ENCODE peak calls at places on chromosome 3, in nine cellular contexts. One of them, this sample, is unnamed.
A peak's percentile ranks its signal among the peaks of the same experiment; 100 is the strongest.

GRCh38 chr3:30659270-30660127 is 53.1 kb downstream of the TGFBR2 start:
- DNase-seq in HS-27A: peak; percentile 98
- DNase-seq in Right ventricle myocardium superior: no peak
- DNase-seq in SJSA1: peak; percentile 72
- DNase-seq in thyroid gland: no peak
- DNase-seq in glutamatergic neuron: no peak
- DNase-seq in activated naive CD8-positive, alpha-beta T cell treated with anti-CD3 and anti-CD28 coated beads, Interleukin-2, amount 50 U/mL, for 24 hours: no peak
- DNase-seq in ecto neural progenitor cell: no peak
- DNase-seq in GM12891: no peak
- DNase-seq in this sample: no peak

GRCh38 chr3:194250104-194251002 is 100.8 kb downstream of the CPN2 start:
- DNase-seq in HS-27A: no peak
- DNase-seq in Right ventricle myocardium superior: peak; percentile 91
- DNase-seq in SJSA1: no peak
- DNase-seq in thyroid gland: no peak
- DNase-seq in glutamatergic neuron: peak; percentile 57
- DNase-seq in activated naive CD8-positive, alpha-beta T cell treated with anti-CD3 and anti-CD28 coated beads, Interleukin-2, amount 50 U/mL, for 24 hours: no peak
- DNase-seq in ecto neural progenitor cell: peak; percentile 51
- DNase-seq in GM12891: no peak
- DNase-seq in this sample: peak; percentile 35

GRCh38 chr3:136898954-136899353 is 36.9 kb downstream of the NCK1 start:
- DNase-seq in HS-27A: no peak
- DNase-seq in Right ventricle myocardium superior: no peak
- DNase-seq in SJSA1: no peak
- DNase-seq in thyroid gland: no peak
- DNase-seq in glutamatergic neuron: no peak
- DNase-seq in activated naive CD8-positive, alpha-beta T cell treated with anti-CD3 and anti-CD28 coated beads, Interleukin-2, amount 50 U/mL, for 24 hours: no peak
- DNase-seq in ecto neural progenitor cell: no peak
- DNase-seq in GM12891: no peak
- DNase-seq in this sample: no peak

GRCh38 chr3:98147179-98147578 is at the start of gene OR5H14:
- DNase-seq in HS-27A: no peak
- DNase-seq in Right ventricle myocardium superior: no peak
- DNase-seq in SJSA1: no peak
- DNase-seq in thyroid gland: no peak
- DNase-seq in glutamatergic neuron: no peak
- DNase-seq in activated naive CD8-positive, alpha-beta T cell treated with anti-CD3 and anti-CD28 coated beads, Interleukin-2, amount 50 U/mL, for 24 hours: no peak
- DNase-seq in ecto neural progenitor cell: no peak
- DNase-seq in GM12891: no peak
- DNase-seq in this sample: no peak

GRCh38 chr3:64213224-64213893 is 11.9 kb downstream of the PRICKLE2 start:
- DNase-seq in HS-27A: no peak
- DNase-seq in Right ventricle myocardium superior: no peak
- DNase-seq in SJSA1: no peak
- DNase-seq in thyroid gland: no peak
- DNase-seq in glutamatergic neuron: no peak
- DNase-seq in activated naive CD8-positive, alpha-beta T cell treated with anti-CD3 and anti-CD28 coated beads, Interleukin-2, amount 50 U/mL, for 24 hours: no peak
- DNase-seq in ecto neural progenitor cell: no peak
- DNase-seq in GM12891: no peak
- DNase-seq in this sample: no peak

GRCh38 chr3:138673641-138674040 is 65.1 kb downstream of the FAIM start:
- DNase-seq in HS-27A: no peak
- DNase-seq in Right ventricle myocardium superior: no peak
- DNase-seq in SJSA1: no peak
- DNase-seq in thyroid gland: peak; percentile 30
- DNase-seq in glutamatergic neuron: no peak
- DNase-seq in activated naive CD8-positive, alpha-beta T cell treated with anti-CD3 and anti-CD28 coated beads, Interleukin-2, amount 50 U/mL, for 24 hours: no peak
- DNase-seq in ecto neural progenitor cell: no peak
- DNase-seq in GM12891: no peak
- DNase-seq in this sample: no peak

GRCh38 chr3:157667493-157667892 is 164.3 kb upstream of the VEPH1 start:
- DNase-seq in HS-27A: no peak
- DNase-seq in Right ventricle myocardium superior: no peak
- DNase-seq in SJSA1: no peak
- DNase-seq in thyroid gland: no peak
- DNase-seq in glutamatergic neuron: no peak
- DNase-seq in activated naive CD8-positive, alpha-beta T cell treated with anti-CD3 and anti-CD28 coated beads, Interleukin-2, amount 50 U/mL, for 24 hours: no peak
- DNase-seq in ecto neural progenitor cell: no peak
- DNase-seq in GM12891: no peak
- DNase-seq in this sample: no peak

GRCh38 chr3:49856181-49857005 is at the start of gene TRAIP:
- DNase-seq in HS-27A: peak; percentile 91
- DNase-seq in Right ventricle myocardium superior: peak; percentile 95
- DNase-seq in SJSA1: peak; percentile 90
- DNase-seq in thyroid gland: peak; percentile 95
- DNase-seq in glutamatergic neuron: peak; percentile 97
- DNase-seq in activated naive CD8-positive, alpha-beta T cell treated with anti-CD3 and anti-CD28 coated beads, Interleukin-2, amount 50 U/mL, for 24 hours: peak; percentile 96
- DNase-seq in ecto neural progenitor cell: peak; percentile 97
- DNase-seq in GM12891: peak; percentile 97
- DNase-seq in this sample: peak; percentile 96

GRCh38 chr3:157182879-157183278 is 22.9 kb upstream of the CCNL1 start:
- DNase-seq in HS-27A: no peak
- DNase-seq in Right ventricle myocardium superior: no peak
- DNase-seq in SJSA1: no peak
- DNase-seq in thyroid gland: no peak
- DNase-seq in glutamatergic neuron: no peak
- DNase-seq in activated naive CD8-positive, alpha-beta T cell treated with anti-CD3 and anti-CD28 coated beads, Interleukin-2, amount 50 U/mL, for 24 hours: no peak
- DNase-seq in ecto neural progenitor cell: no peak
- DNase-seq in GM12891: no peak
- DNase-seq in this sample: no peak

GRCh38 chr3:45737222-45737621 is 48.0 kb downstream of the SACM1L start:
- DNase-seq in HS-27A: no peak
- DNase-seq in Right ventricle myocardium superior: no peak
- DNase-seq in SJSA1: no peak
- DNase-seq in thyroid gland: no peak
- DNase-seq in glutamatergic neuron: no peak
- DNase-seq in activated naive CD8-positive, alpha-beta T cell treated with anti-CD3 and anti-CD28 coated beads, Interleukin-2, amount 50 U/mL, for 24 hours: no peak
- DNase-seq in ecto neural progenitor cell: no peak
- DNase-seq in GM12891: no peak
- DNase-seq in this sample: no peak

GRCh38 chr3:46467562-46467961 is 2.9 kb upstream of the LTF start:
- DNase-seq in HS-27A: no peak
- DNase-seq in Right ventricle myocardium superior: no peak
- DNase-seq in SJSA1: no peak
- DNase-seq in thyroid gland: no peak
- DNase-seq in glutamatergic neuron: no peak
- DNase-seq in activated naive CD8-positive, alpha-beta T cell treated with anti-CD3 and anti-CD28 coated beads, Interleukin-2, amount 50 U/mL, for 24 hours: no peak
- DNase-seq in ecto neural progenitor cell: peak; percentile 9
- DNase-seq in GM12891: no peak
- DNase-seq in this sample: no peak

GRCh38 chr3:18082551-18083272 is 340.3 kb upstream of the TBC1D5 start:
- DNase-seq in HS-27A: no peak
- DNase-seq in Right ventricle myocardium superior: no peak
- DNase-seq in SJSA1: no peak
- DNase-seq in thyroid gland: no peak
- DNase-seq in glutamatergic neuron: no peak
- DNase-seq in activated naive CD8-positive, alpha-beta T cell treated with anti-CD3 and anti-CD28 coated beads, Interleukin-2, amount 50 U/mL, for 24 hours: no peak
- DNase-seq in ecto neural progenitor cell: no peak
- DNase-seq in GM12891: no peak
- DNase-seq in this sample: no peak

This sample was measured in body of pancreas.